ENCODE peak calls at places on chromosomes 16 and 17, in ten cellular contexts. J, A, I, V, T, P, O, X, F and Y are unnamed samples.
A peak's percentile ranks its signal among the peaks of the same experiment; 100 is the strongest.

GRCh38 chr16:12406840-12407690 is 396.6 kb downstream of the CPPED1 start:
- DNase-seq in J (no peak), A (peak; percentile 3), I (no peak), V (no peak), T (no peak), P (no peak), O (no peak), X (no peak), F (no peak), Y (no peak)

GRCh38 chr17:28951428-28951990 is at the start of gene PHF12:
- DNase-seq in J (peak; percentile 100), A (peak; percentile 100), I (peak; percentile 98), V (peak; percentile 100), T (peak; percentile 100), P (peak; percentile 99), O (peak; percentile 92), X (peak; percentile 100), F (peak; percentile 100), Y (peak; percentile 98)

GRCh38 chr16:2001035-2001434 is 8.6 kb downstream of the ZNF598 start:
- DNase-seq in J (no peak), A (no peak), I (no peak), V (no peak), T (no peak), P (no peak), O (no peak), X (no peak), F (no peak), Y (no peak)

GRCh38 chr16:77834600-77834963 is 46.2 kb downstream of the VAT1L start:
- DNase-seq in J (no peak), A (no peak), I (no peak), V (no peak), T (peak; percentile 68), P (no peak), O (no peak), X (no peak), F (peak; percentile 65), Y (no peak)

GRCh38 chr17:40518401-40519088 is 17.1 kb upstream of the TNS4 start:
- DNase-seq in J (no peak), A (no peak), I (no peak), V (no peak), T (no peak), P (no peak), O (no peak), X (no peak), F (no peak), Y (no peak)

GRCh38 chr16:19294156-19294649 is 8.7 kb downstream of the CLEC19A start:
- DNase-seq in J (no peak), A (peak; percentile 74), I (no peak), V (no peak), T (peak; percentile 73), P (no peak), O (no peak), X (no peak), F (peak; percentile 1), Y (no peak)

GRCh38 chr17:39751016-39751543 is 13.3 kb downstream of the GRB7 start:
- DNase-seq in J (no peak), A (no peak), I (no peak), V (no peak), T (no peak), P (no peak), O (no peak), X (no peak), F (no peak), Y (peak; percentile 2)

GRCh38 chr17:65182233-65182632 is 45.1 kb downstream of the RGS9 start:
- DNase-seq in J (no peak), A (peak; percentile 94), I (no peak), V (no peak), T (no peak), P (no peak), O (no peak), X (no peak), F (no peak), Y (no peak)

GRCh38 chr17:4594406-4595349 is 10.3 kb downstream of the SMTNL2 start:
- DNase-seq in J (no peak), A (peak; percentile 54), I (no peak), V (no peak), T (no peak), P (no peak), O (no peak), X (no peak), F (no peak), Y (no peak)

GRCh38 chr17:29049541-29050150 is 6.7 kb downstream of the PIPOX start:
- DNase-seq in J (no peak), A (no peak), I (no peak), V (no peak), T (peak; percentile 43), P (no peak), O (no peak), X (no peak), F (no peak), Y (no peak)

GRCh38 chr17:51516924-51517323 is 256.6 kb downstream of the UTP18 start:
- DNase-seq in J (no peak), A (no peak), I (no peak), V (no peak), T (no peak), P (no peak), O (no peak), X (no peak), F (no peak), Y (no peak)

GRCh38 chr17:72422505-72423285 is 301.9 kb downstream of the SOX9 start:
- DNase-seq in J (peak; percentile 8), A (peak; percentile 95), I (no peak), V (no peak), T (peak; percentile 70), P (no peak), O (no peak), X (no peak), F (peak; percentile 76), Y (peak; percentile 23)

GRCh38 chr17:28982191-28982793 is 23.5 kb downstream of the SEZ6 start:
- DNase-seq in J (peak; percentile 59), A (peak; percentile 89), I (no peak), V (peak; percentile 55), T (peak; percentile 70), P (no peak), O (no peak), X (no peak), F (peak; percentile 58), Y (no peak)

GRCh38 chr16:79845734-79846135 is 245.2 kb upstream of the MAF start:
- DNase-seq in J (no peak), A (peak; percentile 68), I (no peak), V (no peak), T (no peak), P (no peak), O (no peak), X (no peak), F (no peak), Y (no peak)

GRCh38 chr17:40612510-40613244 is 34.9 kb downstream of the SMARCE1 start:
- DNase-seq in J (no peak), A (no peak), I (peak; percentile 40), V (peak; percentile 73), T (no peak), P (no peak), O (no peak), X (no peak), F (no peak), Y (peak; percentile 79)

GRCh38 chr17:10785295-10785694 is 18.6 kb downstream of the TMEM238L start:
- DNase-seq in J (no peak), A (no peak), I (no peak), V (no peak), T (no peak), P (no peak), O (no peak), X (no peak), F (no peak), Y (no peak)

GRCh38 chr17:9837551-9838471 is 12.1 kb downstream of the GLP2R start:
- DNase-seq in J (no peak), A (no peak), I (no peak), V (no peak), T (peak; percentile 97), P (no peak), O (no peak), X (no peak), F (peak; percentile 95), Y (no peak)

GRCh38 chr17:55845385-55845784 is 94.5 kb downstream of the PCTP start:
- DNase-seq in J (no peak), A (peak; percentile 6), I (no peak), V (no peak), T (peak; percentile 62), P (peak; percentile 67), O (peak; percentile 53), X (no peak), F (peak; percentile 40), Y (no peak)

GRCh38 chr17:60328679-60329078 is 63.3 kb downstream of the USP32 start:
- DNase-seq in J (no peak), A (no peak), I (no peak), V (no peak), T (no peak), P (no peak), O (no peak), X (no peak), F (no peak), Y (no peak)

GRCh38 chr17:46035112-46035818 is 36.2 kb downstream of the STH start:
- DNase-seq in J (no peak), A (peak; percentile 75), I (no peak), V (peak; percentile 7), T (no peak), P (no peak), O (no peak), X (no peak), F (no peak), Y (no peak)